ENCODE peak calls at places on chromosomes 1 and 21, in ten cellular contexts. S is esophagus squamous epithelium, U is Caco-2, H is ovary, F is dorsolateral prefrontal cortex, D is left ventricle myocardium inferior, Q is stomach, G is thoracic aorta, V is BE2C, E is cardiac fibroblast. I is an unnamed sample.

GRCh38 chr1:40708750-40709099 is 17.2 kb downstream of the NFYC start:
- DNase-seq in Q (no peak), E (peak; percentile 93), V (no peak), U (peak; percentile 30), D (no peak), S (no peak), G (no peak), F (no peak), H (no peak), I (no peak)

GRCh38 chr1:100866041-100866900 is 28.4 kb downstream of the EXTL2 start:
- DNase-seq in E (peak; percentile 80), G (no peak), F (no peak), S (no peak), H (no peak), V (no peak), Q (no peak), U (no peak), D (no peak), I (no peak)

GRCh38 chr1:209630383-209631219 is 21.6 kb downstream of the LAMB3 start:
- DNase-seq in H (no peak), V (no peak), U (no peak), D (no peak), S (no peak), F (no peak), G (no peak), Q (no peak), E (no peak), I (no peak)

GRCh38 chr1:174090476-174090875 is 68.3 kb upstream of the RC3H1 start:
- DNase-seq in V (no peak), H (no peak), G (no peak), U (no peak), F (no peak), E (no peak), Q (no peak), S (no peak), D (no peak), I (no peak)

GRCh38 chr1:79262745-79263258 is 256.3 kb upstream of the ADGRL4 start:
- DNase-seq in S (no peak), D (no peak), V (no peak), E (no peak), Q (no peak), U (no peak), H (no peak), F (no peak), G (no peak), I (no peak)

GRCh38 chr1:180912801-180913616 is at the start of gene KIAA1614:
- DNase-seq in F (no peak), H (peak; percentile 52), D (peak; percentile 54), V (no peak), U (no peak), E (peak; percentile 68), S (no peak), G (no peak), Q (no peak), I (no peak)

GRCh38 chr1:200184196-200184595 is 156.7 kb downstream of the NR5A2 start:
- DNase-seq in Q (peak; percentile 86), V (no peak), H (no peak), F (peak; percentile 13), U (no peak), S (peak; percentile 41), G (peak; percentile 52), D (peak; percentile 75), E (peak; percentile 88), I (no peak)

GRCh38 chr21:15060776-15061175 is 4.0 kb downstream of the NRIP1 start:
- DNase-seq in G (no peak), F (no peak), S (no peak), H (no peak), D (no peak), V (no peak), U (no peak), Q (no peak), E (no peak), I (no peak)

GRCh38 chr1:47229884-47230691 is 1.9 kb downstream of the TAL1 start:
- DNase-seq in V (no peak), Q (no peak), F (no peak), H (no peak), D (no peak), S (no peak), G (no peak), U (no peak), E (no peak), I (no peak)

GRCh38 chr1:47232187-47232874 is at the start of gene TAL1:
- DNase-seq in H (no peak), U (no peak), D (no peak), Q (no peak), E (peak; percentile 9), S (no peak), G (no peak), F (no peak), V (no peak), I (no peak)

GRCh38 chr1:47229031-47229831 is 2.8 kb downstream of the TAL1 start:
- DNase-seq in D (no peak), V (no peak), S (no peak), Q (no peak), F (no peak), U (no peak), E (no peak), H (no peak), G (no peak), I (no peak)

GRCh38 chr1:47231314-47232186 is 475 bp downstream of the TAL1 start:
- DNase-seq in Q (no peak), F (no peak), E (peak; percentile 56), U (no peak), V (no peak), D (no peak), G (no peak), S (no peak), H (no peak), I (no peak)

DNA sequence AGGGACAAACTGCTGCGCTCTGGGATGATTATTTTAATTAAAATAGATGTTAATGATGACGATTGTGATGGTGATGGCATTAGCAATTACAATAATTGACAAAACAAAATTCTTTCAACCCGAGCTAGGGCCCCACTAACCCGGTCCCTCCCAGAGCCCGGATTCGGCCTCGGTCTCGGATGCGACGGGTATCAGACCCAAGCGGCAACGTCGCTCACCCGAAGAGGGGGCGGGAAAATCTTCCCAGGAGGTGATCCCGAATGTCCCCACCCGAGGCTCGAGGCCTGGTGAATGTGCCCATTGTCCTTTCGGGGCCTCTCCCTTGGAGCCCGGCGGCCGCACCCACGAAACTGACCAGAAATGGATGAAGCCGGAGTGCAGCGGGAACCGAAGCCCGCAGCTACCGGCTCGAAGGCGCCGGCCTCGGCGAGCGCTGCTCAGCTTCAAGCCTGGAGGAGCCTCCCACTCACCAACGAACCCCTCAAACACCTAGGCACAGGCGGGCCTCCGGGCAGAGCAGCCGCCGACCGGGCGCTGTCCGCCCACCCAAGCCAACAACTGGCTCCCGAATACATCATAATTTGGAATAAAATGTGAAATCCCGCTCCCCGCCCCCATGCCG is 1.2 kb downstream of the TAL1 start:
- DNase-seq in E (no peak), V (no peak), Q (no peak), F (no peak), U (no peak), G (no peak), D (no peak), S (no peak), H (no peak), I (no peak)
- H3K4me3 ChIP-seq in E (no peak overlapping the region), V (no peak overlapping the region), Q (peak overlapping the region; percentile 42), F (peak overlapping the region; percentile 60), U (peak overlapping the region; percentile 73), G (peak overlapping the region; percentile 71), D (peak overlapping the region; percentile 68), S (peak overlapping the region; percentile 64), H (no peak overlapping the region), I (peak overlapping the region; percentile 39)

GRCh38 chr1:245645406-245645805 is 490.6 kb downstream of the KIF26B start:
- DNase-seq in V (no peak), F (no peak), H (no peak), U (no peak), S (no peak), D (no peak), E (no peak), Q (no peak), G (no peak), I (no peak)

GRCh38 chr1:245652660-245653427 is 498.1 kb downstream of the KIF26B start:
- DNase-seq in D (no peak), V (no peak), S (no peak), Q (no peak), H (no peak), F (no peak), E (no peak), U (no peak), G (no peak), I (no peak)

GRCh38 chr1:245650441-245650840 is 495.7 kb downstream of the KIF26B start:
- DNase-seq in E (no peak), F (no peak), D (no peak), S (no peak), H (no peak), U (no peak), G (no peak), Q (no peak), V (no peak), I (no peak)

GRCh38 chr1:245645894-245646293 is 491.1 kb downstream of the KIF26B start:
- DNase-seq in V (no peak), E (no peak), U (no peak), Q (no peak), F (no peak), D (no peak), G (no peak), H (no peak), S (no peak), I (no peak)

DNA sequence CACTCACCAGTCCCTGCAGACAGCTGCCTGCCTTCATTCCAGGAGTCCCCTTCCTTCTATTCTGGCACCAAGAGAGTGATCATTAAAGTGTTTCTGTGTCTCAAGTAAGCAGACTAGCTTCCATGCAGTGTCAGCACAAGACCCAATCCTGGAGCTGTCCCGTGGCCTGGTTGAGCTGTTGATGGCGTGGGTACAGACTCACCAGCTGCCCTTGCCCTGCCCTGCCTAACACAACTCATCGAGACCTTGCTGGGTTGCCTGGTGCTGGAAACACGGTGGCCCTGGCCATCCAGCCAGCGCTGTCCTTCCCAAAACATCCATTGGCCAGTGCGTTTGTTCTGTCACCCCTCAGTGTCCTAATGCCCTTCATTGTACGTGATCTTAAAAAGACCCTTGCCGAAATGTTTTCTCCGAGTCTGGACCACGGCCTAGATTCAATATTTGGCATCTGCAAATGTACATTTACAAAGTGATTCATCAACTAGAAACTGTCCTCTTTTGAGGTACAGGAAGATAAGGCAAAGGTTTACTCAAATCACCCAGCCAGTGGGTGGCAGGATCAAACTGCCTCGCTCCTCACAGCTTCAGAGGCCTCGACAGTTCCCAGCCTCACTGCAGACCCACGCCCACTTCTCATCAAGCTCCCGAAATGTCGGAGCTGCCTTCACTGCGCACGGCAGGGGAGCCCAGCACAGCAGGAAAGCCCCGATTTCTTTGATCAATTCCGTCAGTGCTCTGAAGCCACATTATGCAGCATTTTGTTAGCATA is 494.1 kb downstream of the KIF26B start:
- DNase-seq in U (no peak), H (no peak), Q (no peak), V (no peak), E (no peak), D (no peak), S (no peak), F (no peak), G (no peak), I (no peak)
- TF ChIP-seq CTCF in U (no peak), H (no peak), Q (no peak), V (no peak), E (no peak), D (no peak), S (no peak), F (no peak), G (no peak), I (no peak)

DNA sequence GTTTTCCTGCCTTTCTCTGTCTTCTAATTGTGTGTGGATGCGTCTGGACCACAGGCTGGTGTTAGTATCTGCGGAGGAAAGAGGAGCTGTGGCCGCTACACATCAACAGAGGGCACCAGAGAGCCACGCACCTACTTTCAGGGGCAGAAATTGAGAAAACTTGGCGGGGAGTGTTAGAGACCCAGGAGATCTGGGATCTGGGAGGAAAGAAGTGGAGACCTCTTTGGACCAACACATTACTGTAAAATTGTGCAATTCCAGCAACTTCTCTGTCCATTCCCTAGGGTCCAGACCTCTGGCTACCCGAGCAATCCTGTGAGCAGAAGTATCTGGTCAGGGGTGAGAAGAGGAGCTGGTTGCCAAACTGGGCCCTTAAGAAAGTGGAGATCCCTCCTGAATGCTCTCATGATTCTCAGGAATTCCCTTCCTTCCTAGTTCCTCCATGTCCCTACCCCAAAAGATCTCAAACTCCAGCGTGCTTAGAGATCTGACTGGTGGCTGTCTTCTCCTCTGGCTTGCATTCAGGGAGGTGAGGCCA is 1.3 kb upstream of the KIRREL1 start:
- DNase-seq in Q (peak; percentile 58), S (no peak), E (peak; percentile 79), F (peak; percentile 47), D (peak; percentile 74), G (no peak), V (peak; percentile 47), U (peak; percentile 68), H (peak; percentile 84), I (no peak)
- H3K4me3 ChIP-seq in Q (no peak overlapping the region), S (no peak overlapping the region), E (no peak overlapping the region), F (no peak overlapping the region), D (peak overlapping the region; percentile 90), G (no peak overlapping the region), V (no peak overlapping the region), U (no peak overlapping the region), H (no peak overlapping the region), I (no peak overlapping the region)

GRCh38 chr1:50684185-50684584 is 260.9 kb upstream of the DMRTA2 start:
- DNase-seq in D (no peak), E (no peak), V (no peak), G (no peak), U (no peak), H (no peak), S (no peak), F (no peak), Q (no peak), I (no peak)
- TF ChIP-seq CTCF in D (no peak), E (no peak), V (no peak), G (no peak), U (no peak), H (no peak), S (no peak), F (peak; percentile 51), Q (no peak), I (no peak)